ENCODE peak calls at places on chromosomes 11 and 22, in eight cellular contexts. D is PC-9; U is left cardiac atrium; K is NCI-H82; P is substantia nigra; I is activated CD4-positive, alpha-beta T cell treated with anti-CD3 and anti-CD28 coated beads, Interleukin-2, amount 50 U/mL, for 48 hours; Z is posterior cingulate gyrus; M is HT-29. N is an unnamed sample.
A peak's percentile ranks its signal among the peaks of the same experiment; 100 is the strongest.

GRCh38 chr11:44760917-44761545 is 34.3 kb downstream of the TSPAN18 start:
- DNase-seq in K (no peak), I (no peak), U (peak; percentile 73), P (no peak), Z (no peak), M (peak; percentile 22), D (peak; percentile 50), N (no peak)

GRCh38 chr11:13238879-13239514 is 38.6 kb upstream of the BMAL1 start:
- DNase-seq in Z (no peak), I (peak; percentile 51), K (peak; percentile 74), D (no peak), M (peak; percentile 79), U (peak; percentile 37), P (no peak), N (peak; percentile 35)

GRCh38 chr11:18706330-18707243 is 8.0 kb downstream of the TMEM86A start:
- DNase-seq in D (no peak), I (peak; percentile 32), M (peak; percentile 22), P (peak; percentile 30), Z (no peak), K (peak; percentile 63), U (peak; percentile 80), N (no peak)

GRCh38 chr22:26542831-26543230 is 30.6 kb upstream of the TFIP11 start:
- DNase-seq in K (no peak), I (no peak), M (no peak), D (no peak), Z (no peak), U (no peak), P (no peak), N (no peak)

GRCh38 chr11:66744485-66745355 is 15.7 kb upstream of the SPTBN2 start:
- DNase-seq in K (peak; percentile 82), M (peak; percentile 91), P (peak; percentile 81), Z (peak; percentile 78), U (peak; percentile 86), I (peak; percentile 84), D (peak; percentile 74), N (peak; percentile 58)

GRCh38 chr11:85809881-85810280 is 1.1 kb downstream of the SYTL2 start:
- DNase-seq in M (peak; percentile 57), K (peak; percentile 13), Z (no peak), P (peak; percentile 8), U (no peak), D (peak; percentile 60), I (no peak), N (peak; percentile 9)

GRCh38 chr11:26578998-26579635 is 7.1 kb upstream of the MUC15 start:
- DNase-seq in I (no peak), Z (no peak), P (no peak), M (no peak), K (no peak), D (peak; percentile 48), U (no peak), N (no peak)

GRCh38 chr11:35711173-35711910 is 48.8 kb downstream of the TRIM44 start:
- DNase-seq in I (no peak), K (no peak), D (no peak), Z (no peak), U (no peak), M (no peak), P (no peak), N (no peak)

GRCh38 chr11:120197254-120197891 is 13.5 kb upstream of the OAF start:
- DNase-seq in M (no peak), D (no peak), P (no peak), Z (no peak), I (no peak), K (no peak), U (no peak), N (peak; percentile 66)

GRCh38 chr11:129061466-129062194 is 119.0 kb upstream of the TP53AIP1 start:
- DNase-seq in M (peak; percentile 91), I (no peak), K (peak; percentile 47), D (peak; percentile 80), U (no peak), P (no peak), Z (no peak), N (no peak)

GRCh38 chr11:64250875-64251721 is at the start of gene PLCB3:
- DNase-seq in Z (no peak), M (peak; percentile 76), P (peak; percentile 63), U (no peak), I (peak; percentile 57), D (no peak), K (peak; percentile 75), N (no peak)